ENCODE peak calls at places on chromosomes 1 and 21, in eight cellular contexts. R is breast epithelium; M is PC-3; S is heart right ventricle; C is CD4-positive, alpha-beta memory T cell; K is GM23248; N is RWPE2; F is H7. Y is an unnamed sample. For H3K27me3, the result is how much of the 10 kb centered on the place peaks cover.

GRCh38 chr1:117501275-117501674 is 104.6 kb upstream of the TENT5C start:
- DNase-seq in R (no peak), M (peak), S (no peak), C (no peak), K (peak), N (no peak), F (no peak), Y (no peak)

GRCh38 chr1:174013864-174014418 is 8.2 kb downstream of the RC3H1 start:
- DNase-seq in R (no peak), M (no peak), S (no peak), C (no peak), K (peak), N (no peak), F (no peak), Y (no peak)

GRCh38 chr21:36104306-36105300 is 30.3 kb upstream of the CBR3 start:
- DNase-seq in R (no peak), M (peak), S (peak), C (peak), K (peak), N (no peak), F (peak), Y (peak)

GRCh38 chr1:235649722-235650163 is at the start of gene GNG4:
- DNase-seq in R (no peak), M (no peak), S (no peak), C (peak), K (no peak), N (no peak), F (peak), Y (no peak)

GRCh38 chr1:66395202-66396061 is 138.5 kb upstream of the SGIP1 start:
- DNase-seq in R (no peak), M (no peak), S (no peak), C (no peak), K (no peak), N (no peak), F (no peak), Y (no peak)

GRCh38 chr1:67713071-67713806 is 28.2 kb downstream of the GADD45A start:
- DNase-seq in R (no peak), M (peak), S (no peak), C (no peak), K (peak), N (no peak), F (no peak), Y (no peak)

GRCh38 chr1:104125226-104125625 is 375.5 kb downstream of the AMY1C start:
- DNase-seq in R (no peak), M (peak), S (no peak), C (no peak), K (no peak), N (no peak), F (no peak), Y (no peak)

GRCh38 chr1:201214461-201214860 is 23.8 kb downstream of the IGFN1 start:
- DNase-seq in R (no peak), M (peak), S (no peak), C (no peak), K (peak), N (peak), F (peak), Y (no peak)

GRCh38 chr1:162822391-162823200 is 32.1 kb downstream of the HSD17B7 start:
- DNase-seq in R (peak), M (peak), S (peak), C (no peak), K (peak), N (peak), F (peak), Y (peak)

GRCh38 chr1:116415200-116415698 is 42.2 kb downstream of the ATP1A1 start:
- DNase-seq in R (no peak), M (no peak), S (no peak), C (no peak), K (no peak), N (no peak), F (no peak), Y (no peak)

GRCh38 chr1:179293340-179294327 is at the start of gene SOAT1:
- DNase-seq in R (peak), M (peak), S (peak), C (peak), K (peak), N (peak), F (peak), Y (peak)

GRCh38 chr1:63746129-63746864 is 27.5 kb upstream of the ROR1 start:
- DNase-seq in R (no peak), M (peak), S (no peak), C (no peak), K (peak), N (no peak), F (peak), Y (no peak)

GRCh38 chr1:30525980-30526651 is 197.3 kb downstream of the MATN1 start:
- DNase-seq in R (no peak), M (peak), S (peak), C (no peak), K (peak), N (no peak), F (no peak), Y (no peak)

GRCh38 chr1:221045842-221046831 is 166.9 kb downstream of the HLX start:
- DNase-seq in R (no peak), M (no peak), S (no peak), C (no peak), K (peak), N (no peak), F (no peak), Y (no peak)

GRCh38 chr1:229625893-229626831 is at the start of the genes TAF5L and URB2:
- DNase-seq in R (peak), M (peak), S (peak), C (peak), K (peak), N (peak), F (peak), Y (peak)

GRCh38 chr1:41442697-41443251 is 41.7 kb downstream of the EDN2 start:
- DNase-seq in R (no peak), M (no peak), S (no peak), C (no peak), K (peak), N (no peak), F (no peak), Y (no peak)

GRCh38 chr1:36161656-36162531 is 5.9 kb downstream of the MAP7D1 start:
- DNase-seq in R (no peak), M (peak), S (no peak), C (peak), K (peak), N (peak), F (no peak), Y (no peak)

GRCh38 chr1:223462047-223462446 is 68.8 kb downstream of the CCDC185 start:
- DNase-seq in R (no peak), M (no peak), S (no peak), C (no peak), K (no peak), N (no peak), F (no peak), Y (no peak)

GRCh38 chr1:246947255-246947654 is 15.5 kb upstream of the AHCTF1 start:
- DNase-seq in R (no peak), M (peak), S (no peak), C (no peak), K (peak), N (no peak), F (no peak), Y (no peak)

GRCh38 chr1:53280486-53280885 is 42.2 kb upstream of the MAGOH start:
- DNase-seq in R (no peak), M (no peak), S (no peak), C (no peak), K (no peak), N (no peak), F (no peak), Y (no peak)

GRCh38 chr1:30661311-30661710 is 62.1 kb downstream of the MATN1 start:
- DNase-seq in R (peak), M (no peak), S (no peak), C (no peak), K (no peak), N (no peak), F (no peak), Y (no peak)

GRCh38 chr1:160767417-160768294 is 28.3 kb upstream of the LY9 start:
- DNase-seq in R (no peak), M (no peak), S (no peak), C (peak), K (no peak), N (no peak), F (no peak), Y (no peak)

GRCh38 chr1:11233208-11233607 is 29.1 kb downstream of the MTOR start:
- DNase-seq in R (no peak), M (no peak), S (no peak), C (no peak), K (no peak), N (no peak), F (no peak), Y (no peak)

GRCh38 chr1:37133276-37134145 is 99.2 kb upstream of the GRIK3 start:
- DNase-seq in R (no peak), M (no peak), S (no peak), C (no peak), K (no peak), N (no peak), F (no peak), Y (no peak)

GRCh38 chr1:73947009-73947408 is 251.0 kb downstream of the LRRIQ3 start:
- DNase-seq in R (no peak), M (no peak), S (no peak), C (no peak), K (no peak), N (no peak), F (no peak), Y (no peak)

GRCh38 chr1:159591981-159592380 is 4.4 kb downstream of the APCS start:
- DNase-seq in R (no peak), M (peak), S (no peak), C (no peak), K (peak), N (no peak), F (no peak), Y (no peak)

GRCh38 chr1:94205639-94206038 is 31.7 kb downstream of the ARHGAP29 start:
- DNase-seq in R (no peak), M (no peak), S (no peak), C (no peak), K (no peak), N (no peak), F (no peak), Y (no peak)

GRCh38 chr1:38126970-38127369 is 80.4 kb upstream of the POU3F1 start:
- DNase-seq in R (no peak), M (no peak), S (no peak), C (no peak), K (no peak), N (no peak), F (no peak), Y (no peak)

GRCh38 chr21:26469789-26470188 is 103.3 kb downstream of the CYYR1 start:
- DNase-seq in R (no peak), M (peak), S (no peak), C (no peak), K (peak), N (no peak), F (no peak), Y (no peak)

GRCh38 chr21:34817821-34818662 is 149.2 kb downstream of the CLIC6 start:
- DNase-seq in R (no peak), M (no peak), S (no peak), C (no peak), K (no peak), N (no peak), F (no peak), Y (peak)

GRCh38 chr21:42411197-42411869 is 7.6 kb downstream of the UBASH3A start:
- DNase-seq in R (no peak), M (peak), S (no peak), C (no peak), K (no peak), N (no peak), F (peak), Y (no peak)

GRCh38 chr1:226916497-226916896 is 23.6 kb upstream of the COQ8A start:
- DNase-seq in R (no peak), M (no peak), S (no peak), C (no peak), K (no peak), N (no peak), F (no peak), Y (no peak)

GRCh38 chr1:90007979-90008404 is 13.1 kb downstream of the ZNF326 start:
- DNase-seq in R (no peak), M (no peak), S (no peak), C (no peak), K (no peak), N (no peak), F (no peak), Y (no peak)

GRCh38 chr1:217244946-217245345 is 385.9 kb downstream of the GPATCH2 start:
- DNase-seq in R (no peak), M (peak), S (no peak), C (no peak), K (no peak), N (no peak), F (no peak), Y (no peak)

GRCh38 chr1:204190212-204191211 is 5.8 kb downstream of the KISS1 start:
- DNase-seq in R (no peak), M (peak), S (no peak), C (no peak), K (peak), N (no peak), F (peak), Y (peak)

GRCh38 chr1:202126426-202126825 is 3.7 kb downstream of the GPR37L1 start:
- DNase-seq in R (no peak), M (no peak), S (no peak), C (no peak), K (no peak), N (no peak), F (peak), Y (no peak)

GRCh38 chr1:208497866-208498541 is 253.8 kb upstream of the PLXNA2 start:
- DNase-seq in R (no peak), M (peak), S (no peak), C (no peak), K (no peak), N (no peak), F (no peak), Y (no peak)

GRCh38 chr1:206663832-206664652 is 20.7 kb upstream of the MAPKAPK2 start:
- DNase-seq in R (no peak), M (peak), S (peak), C (peak), K (peak), N (no peak), F (peak), Y (peak)

DNA sequence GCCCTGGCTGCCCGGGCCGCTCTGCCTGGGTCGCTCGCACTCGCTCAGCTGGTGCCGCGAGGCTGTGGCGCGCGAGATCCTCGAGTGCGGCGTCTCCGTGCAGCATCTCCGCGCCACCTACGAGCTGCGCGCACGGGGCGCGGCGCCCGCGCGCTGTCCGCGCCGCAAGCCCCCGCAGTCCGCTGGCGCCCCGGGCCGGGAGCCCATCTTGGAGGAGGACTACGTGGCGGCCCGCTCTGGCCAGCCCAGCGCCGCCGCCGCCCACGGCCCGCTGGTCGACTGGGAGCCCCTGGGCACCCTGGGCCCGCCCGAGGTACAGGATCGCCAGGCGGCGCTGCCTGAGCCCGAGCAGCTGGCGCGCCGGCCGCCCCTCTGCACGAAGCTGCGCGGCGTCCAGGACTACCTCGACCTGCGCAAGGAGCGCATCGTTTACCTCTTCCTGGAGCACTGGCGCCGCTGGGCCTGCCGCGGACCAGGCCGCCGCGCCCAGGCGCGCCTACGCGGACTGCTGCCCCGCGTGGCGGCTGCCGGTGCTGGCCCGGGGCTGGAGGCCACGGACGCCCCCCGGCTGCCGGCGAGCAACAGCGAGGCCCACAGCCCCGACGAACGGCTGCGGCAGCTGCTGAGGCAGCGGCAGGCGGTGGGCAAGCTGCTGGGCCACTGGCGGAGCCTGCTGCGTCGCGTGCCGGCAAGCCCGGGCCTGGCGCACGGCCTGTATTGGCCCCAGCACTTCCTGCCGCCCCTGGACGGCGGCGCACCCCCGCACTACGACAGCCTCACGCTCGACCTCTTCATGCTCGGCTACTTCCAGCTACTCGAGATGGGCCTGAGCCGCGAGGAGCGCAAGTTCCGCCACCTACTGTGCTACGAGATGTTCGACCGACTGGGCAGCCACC is 10.9 kb downstream of the TNFRSF25 start:
- DNase-seq in R (no peak), M (no peak), S (no peak), C (peak), K (peak), N (no peak), F (peak), Y (peak)
- H3K27me3 ChIP-seq in R (under half), M (under half), S (half or more), C (under half), K (half or more), N (under half), F (under half), Y (under half)

DNA sequence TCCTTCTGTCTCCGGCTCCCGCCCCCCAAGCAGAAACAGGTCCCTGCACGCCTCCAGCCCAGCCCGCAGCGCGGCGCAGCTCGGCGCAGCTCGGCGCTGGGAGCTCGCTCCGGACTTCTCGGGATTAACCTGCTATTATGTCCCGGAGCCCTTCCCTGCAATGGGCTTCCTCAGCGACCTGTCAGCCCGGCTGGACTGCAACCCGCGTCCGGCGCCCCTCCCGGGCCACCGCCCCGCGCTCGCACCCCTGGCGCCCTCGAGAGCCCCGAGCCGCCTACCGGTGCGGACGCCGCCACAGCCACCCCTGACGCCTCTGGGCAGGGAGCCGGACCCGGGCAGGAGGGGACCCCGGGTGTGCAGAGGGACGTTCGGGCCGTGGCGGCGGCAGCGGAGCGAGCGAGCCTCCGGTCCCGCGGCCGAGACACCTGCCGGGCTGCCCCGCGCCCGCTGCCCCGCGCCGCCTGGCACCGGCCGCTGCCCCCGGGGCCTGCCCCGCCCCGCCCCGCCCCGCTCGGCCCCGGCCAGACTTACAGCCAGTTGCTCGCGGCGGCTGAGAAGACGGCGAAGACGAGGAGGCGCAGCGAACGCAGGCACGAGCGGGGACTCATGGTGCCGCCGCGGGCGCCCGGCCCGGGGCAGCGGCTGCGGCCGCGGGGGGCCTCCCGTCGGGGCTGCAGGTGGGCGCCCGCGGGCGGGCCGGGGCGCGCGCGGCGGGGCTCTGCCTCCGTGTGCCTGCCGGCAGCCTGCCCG is 407 bp downstream of the WNT4 start:
- DNase-seq in R (no peak), M (peak), S (no peak), C (no peak), K (peak), N (no peak), F (peak), Y (peak)
- H3K27me3 ChIP-seq in R (under half), M (under half), S (half or more), C (under half), K (under half), N (under half), F (under half), Y (under half)

GRCh38 chr1:6412896-6413295 is 6.8 kb downstream of the HES2 start:
- DNase-seq in R (no peak), M (peak), S (no peak), C (no peak), K (no peak), N (no peak), F (no peak), Y (no peak)

GRCh38 chr1:6414881-6415280 is 4.8 kb downstream of the HES2 start:
- DNase-seq in R (no peak), M (no peak), S (no peak), C (no peak), K (no peak), N (no peak), F (no peak), Y (no peak)

GRCh38 chr1:6415979-6416656 is 3.6 kb downstream of the HES2 start:
- DNase-seq in R (no peak), M (no peak), S (no peak), C (no peak), K (no peak), N (no peak), F (no peak), Y (no peak)

GRCh38 chr1:6416906-6417305 is 2.8 kb downstream of the HES2 start:
- DNase-seq in R (no peak), M (no peak), S (no peak), C (no peak), K (no peak), N (no peak), F (no peak), Y (no peak)

DNA sequence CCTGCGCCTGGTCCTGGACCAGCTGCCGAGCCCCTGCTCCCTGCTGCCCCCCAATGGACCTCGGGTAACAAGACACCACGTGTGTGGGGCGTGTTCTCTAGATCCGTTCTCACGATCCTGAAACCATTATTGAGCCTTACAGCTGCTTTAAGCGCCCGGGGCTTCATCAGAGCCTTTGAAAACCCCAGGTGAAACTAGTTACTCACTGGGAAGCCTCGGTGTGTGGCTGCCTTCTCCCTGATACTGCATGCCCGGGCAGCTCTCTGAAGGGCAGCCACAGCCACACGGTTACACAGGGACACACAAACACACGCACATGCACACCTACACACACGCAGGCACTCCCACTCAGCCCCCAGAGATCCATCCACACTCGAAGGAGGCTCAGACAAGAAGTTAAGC is 5.3 kb downstream of the HES2 start:
- DNase-seq in R (no peak), M (peak), S (no peak), C (no peak), K (peak), N (peak), F (peak), Y (no peak)
- H3K27me3 ChIP-seq in R (under half), M (under half), S (half or more), C (under half), K (half or more), N (under half), F (half or more), Y (under half)

DNA sequence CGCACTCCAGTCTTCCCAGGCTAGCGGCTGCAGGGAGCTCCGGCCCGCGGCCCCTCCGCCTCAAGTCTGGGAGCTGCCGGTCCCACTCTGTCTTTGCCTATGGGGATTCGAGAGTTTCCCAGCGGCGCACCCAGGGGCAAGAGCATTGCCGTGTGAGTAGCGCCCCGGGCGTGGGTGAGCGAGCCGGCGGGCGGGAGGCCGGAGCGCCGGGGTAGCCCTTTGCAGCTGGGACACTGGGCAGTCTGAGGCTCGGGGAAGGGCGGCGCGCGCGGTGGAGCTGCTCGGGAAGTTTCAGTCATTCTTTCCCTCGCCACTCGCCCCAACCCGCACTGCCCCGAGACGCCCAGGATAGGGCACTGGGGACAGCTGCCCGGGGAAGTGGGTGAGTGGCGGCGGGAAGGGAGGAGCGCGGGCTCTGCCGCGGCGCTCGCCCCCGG is 521 bp downstream of the SLC35F3 start:
- DNase-seq in R (no peak), M (peak), S (peak), C (no peak), K (peak), N (no peak), F (peak), Y (peak)
- H3K27me3 ChIP-seq in R (under half), M (under half), S (half or more), C (under half), K (under half), N (under half), F (under half), Y (under half)

Y was measured in pancreas.